ENCODE peak calls at places on chromosomes 1 and 21, in eight cellular contexts. One of them, this sample, is unnamed.

GRCh38 chr1:201912832-201913231 is 24.1 kb downstream of the SHISA4 start:
- DNase-seq in hepatocyte: peak; percentile 36
- DNase-seq in transverse colon: peak; percentile 38
- DNase-seq in CD8-positive, alpha-beta T cell: no peak
- DNase-seq in cardiac muscle cell: peak; percentile 63
- DNase-seq in IMR-90: peak; percentile 73
- DNase-seq in kidney: no peak
- DNase-seq in SK-N-SH: no peak
- DNase-seq in this sample: no peak

GRCh38 chr1:113508364-113509164 is 118.2 kb downstream of the MAGI3 start:
- DNase-seq in transverse colon: no peak
- DNase-seq in cardiac muscle cell: no peak
- DNase-seq in kidney: no peak
- DNase-seq in SK-N-SH: peak; percentile 37
- DNase-seq in CD8-positive, alpha-beta T cell: no peak
- DNase-seq in hepatocyte: peak; percentile 25
- DNase-seq in IMR-90: no peak
- DNase-seq in this sample: no peak

GRCh38 chr1:85581138-85581801 is 709 bp downstream of the CCN1 start:
- DNase-seq in CD8-positive, alpha-beta T cell: no peak
- DNase-seq in cardiac muscle cell: peak; percentile 89
- DNase-seq in transverse colon: peak; percentile 80
- DNase-seq in SK-N-SH: peak; percentile 75
- DNase-seq in IMR-90: peak; percentile 69
- DNase-seq in hepatocyte: peak; percentile 88
- DNase-seq in kidney: peak; percentile 92
- DNase-seq in this sample: no peak

GRCh38 chr1:67832737-67833594 is at the start of gene GNG12:
- DNase-seq in cardiac muscle cell: peak; percentile 85
- DNase-seq in transverse colon: peak; percentile 75
- DNase-seq in hepatocyte: peak; percentile 87
- DNase-seq in SK-N-SH: peak; percentile 90
- DNase-seq in CD8-positive, alpha-beta T cell: no peak
- DNase-seq in kidney: peak; percentile 92
- DNase-seq in IMR-90: peak; percentile 73
- DNase-seq in this sample: peak; percentile 86

GRCh38 chr21:25097648-25098047 is 509.6 kb downstream of the MRPL39 start:
- DNase-seq in SK-N-SH: no peak
- DNase-seq in kidney: no peak
- DNase-seq in CD8-positive, alpha-beta T cell: no peak
- DNase-seq in transverse colon: no peak
- DNase-seq in hepatocyte: no peak
- DNase-seq in cardiac muscle cell: no peak
- DNase-seq in IMR-90: no peak
- DNase-seq in this sample: no peak

GRCh38 chr1:230300322-230301301 is 125.5 kb downstream of the PGBD5 start:
- DNase-seq in hepatocyte: no peak
- DNase-seq in cardiac muscle cell: no peak
- DNase-seq in transverse colon: no peak
- DNase-seq in IMR-90: no peak
- DNase-seq in kidney: peak; percentile 39
- DNase-seq in SK-N-SH: no peak
- DNase-seq in CD8-positive, alpha-beta T cell: no peak
- DNase-seq in this sample: peak; percentile 74

GRCh38 chr1:1090424-1091343 is 16.6 kb upstream of the RNF223 start:
- DNase-seq in SK-N-SH: peak; percentile 30
- DNase-seq in CD8-positive, alpha-beta T cell: no peak
- DNase-seq in transverse colon: peak; percentile 7
- DNase-seq in kidney: peak; percentile 71
- DNase-seq in hepatocyte: no peak
- DNase-seq in cardiac muscle cell: no peak
- DNase-seq in IMR-90: no peak
- DNase-seq in this sample: no peak

GRCh38 chr1:94440088-94440487 is 21.9 kb downstream of the ABCD3 start:
- DNase-seq in IMR-90: no peak
- DNase-seq in CD8-positive, alpha-beta T cell: no peak
- DNase-seq in kidney: no peak
- DNase-seq in transverse colon: no peak
- DNase-seq in SK-N-SH: no peak
- DNase-seq in cardiac muscle cell: no peak
- DNase-seq in hepatocyte: no peak
- DNase-seq in this sample: no peak

GRCh38 chr1:64223329-64224151 is 20.1 kb downstream of the UBE2U start:
- DNase-seq in kidney: no peak
- DNase-seq in hepatocyte: peak; percentile 18
- DNase-seq in cardiac muscle cell: peak; percentile 80
- DNase-seq in transverse colon: no peak
- DNase-seq in SK-N-SH: no peak
- DNase-seq in IMR-90: peak; percentile 95
- DNase-seq in CD8-positive, alpha-beta T cell: no peak
- DNase-seq in this sample: no peak

GRCh38 chr21:15761508-15762100 is 31.8 kb downstream of the USP25 start:
- DNase-seq in kidney: no peak
- DNase-seq in hepatocyte: peak; percentile 32
- DNase-seq in transverse colon: peak; percentile 83
- DNase-seq in IMR-90: no peak
- DNase-seq in cardiac muscle cell: no peak
- DNase-seq in CD8-positive, alpha-beta T cell: no peak
- DNase-seq in SK-N-SH: no peak
- DNase-seq in this sample: peak; percentile 89

GRCh38 chr1:1540015-1540816 is at the start of gene TMEM240:
- DNase-seq in SK-N-SH: peak; percentile 95
- DNase-seq in IMR-90: peak; percentile 69
- DNase-seq in CD8-positive, alpha-beta T cell: peak; percentile 74
- DNase-seq in cardiac muscle cell: peak; percentile 89
- DNase-seq in hepatocyte: peak; percentile 89
- DNase-seq in transverse colon: peak; percentile 68
- DNase-seq in kidney: peak; percentile 93
- DNase-seq in this sample: peak; percentile 45

GRCh38 chr1:24932284-24932683 is 2.2 kb upstream of the RUNX3 start:
- DNase-seq in transverse colon: peak; percentile 64
- DNase-seq in SK-N-SH: peak; percentile 97
- DNase-seq in cardiac muscle cell: peak; percentile 25
- DNase-seq in hepatocyte: peak; percentile 77
- DNase-seq in IMR-90: no peak
- DNase-seq in kidney: no peak
- DNase-seq in CD8-positive, alpha-beta T cell: peak; percentile 78
- DNase-seq in this sample: peak; percentile 79

GRCh38 chr21:42376338-42376982 is 10.1 kb upstream of the TFF1 start:
- DNase-seq in IMR-90: no peak
- DNase-seq in kidney: peak; percentile 65
- DNase-seq in hepatocyte: no peak
- DNase-seq in CD8-positive, alpha-beta T cell: no peak
- DNase-seq in cardiac muscle cell: no peak
- DNase-seq in transverse colon: peak; percentile 65
- DNase-seq in SK-N-SH: no peak
- DNase-seq in this sample: no peak

GRCh38 chr1:91011726-91012125 is 10.1 kb downstream of the ZNF644 start:
- DNase-seq in kidney: no peak
- DNase-seq in hepatocyte: no peak
- DNase-seq in SK-N-SH: no peak
- DNase-seq in transverse colon: no peak
- DNase-seq in cardiac muscle cell: peak; percentile 78
- DNase-seq in CD8-positive, alpha-beta T cell: no peak
- DNase-seq in IMR-90: peak; percentile 68
- DNase-seq in this sample: no peak

GRCh38 chr1:216140650-216141547 is 282.3 kb downstream of the USH2A start:
- DNase-seq in CD8-positive, alpha-beta T cell: no peak
- DNase-seq in kidney: no peak
- DNase-seq in SK-N-SH: no peak
- DNase-seq in IMR-90: peak; percentile 34
- DNase-seq in cardiac muscle cell: no peak
- DNase-seq in transverse colon: no peak
- DNase-seq in hepatocyte: no peak
- DNase-seq in this sample: no peak

GRCh38 chr1:155005076-155005971 is 2.7 kb downstream of the ZBTB7B start:
- DNase-seq in SK-N-SH: no peak
- DNase-seq in kidney: no peak
- DNase-seq in hepatocyte: no peak
- DNase-seq in transverse colon: peak; percentile 86
- DNase-seq in IMR-90: no peak
- DNase-seq in CD8-positive, alpha-beta T cell: no peak
- DNase-seq in cardiac muscle cell: no peak
- DNase-seq in this sample: peak; percentile 87

GRCh38 chr21:26469789-26470188 is 103.3 kb downstream of the CYYR1 start:
- DNase-seq in CD8-positive, alpha-beta T cell: no peak
- DNase-seq in IMR-90: peak; percentile 50
- DNase-seq in hepatocyte: peak; percentile 23
- DNase-seq in kidney: no peak
- DNase-seq in transverse colon: no peak
- DNase-seq in cardiac muscle cell: peak; percentile 59
- DNase-seq in SK-N-SH: no peak
- DNase-seq in this sample: no peak

GRCh38 chr1:202376247-202376646 is 27.7 kb downstream of the PPP1R12B start:
- DNase-seq in hepatocyte: no peak
- DNase-seq in transverse colon: no peak
- DNase-seq in IMR-90: peak; percentile 52
- DNase-seq in kidney: no peak
- DNase-seq in CD8-positive, alpha-beta T cell: no peak
- DNase-seq in SK-N-SH: no peak
- DNase-seq in cardiac muscle cell: peak; percentile 45
- DNase-seq in this sample: no peak

GRCh38 chr1:78441921-78442320 is 48.9 kb upstream of the PTGFR start:
- DNase-seq in CD8-positive, alpha-beta T cell: no peak
- DNase-seq in hepatocyte: no peak
- DNase-seq in IMR-90: peak; percentile 27
- DNase-seq in transverse colon: no peak
- DNase-seq in SK-N-SH: no peak
- DNase-seq in cardiac muscle cell: no peak
- DNase-seq in kidney: no peak
- DNase-seq in this sample: no peak

GRCh38 chr1:83900530-83900929 is 98.4 kb downstream of the TTLL7 start:
- DNase-seq in IMR-90: peak; percentile 53
- DNase-seq in CD8-positive, alpha-beta T cell: no peak
- DNase-seq in hepatocyte: no peak
- DNase-seq in cardiac muscle cell: peak; percentile 65
- DNase-seq in SK-N-SH: no peak
- DNase-seq in kidney: no peak
- DNase-seq in transverse colon: no peak
- DNase-seq in this sample: no peak

DNA sequence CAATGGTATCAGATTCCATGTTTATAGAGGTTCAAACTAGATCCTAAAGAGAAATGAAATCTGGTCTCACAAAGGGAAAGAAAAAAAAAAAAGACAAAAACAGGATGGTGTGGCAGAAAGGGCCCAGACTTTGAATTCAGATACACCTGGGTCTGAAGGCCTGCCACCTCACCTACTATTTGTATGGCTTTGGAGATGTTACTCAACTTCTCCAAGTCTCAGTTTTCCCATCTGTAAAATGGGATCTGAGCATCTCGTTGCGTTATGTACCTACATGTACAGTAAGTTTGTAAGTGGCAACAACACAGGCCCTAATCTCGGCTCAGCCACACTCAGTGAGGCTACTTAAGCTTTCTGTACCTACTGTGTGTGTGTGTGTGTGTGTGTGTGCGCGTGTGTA is 147.5 kb upstream of the FGGY start:
- DNase-seq in transverse colon: no peak
- DNase-seq in SK-N-SH: no peak
- DNase-seq in kidney: no peak
- DNase-seq in IMR-90: no peak
- DNase-seq in hepatocyte: no peak
- DNase-seq in cardiac muscle cell: no peak
- DNase-seq in CD8-positive, alpha-beta T cell: no peak
- DNase-seq in this sample: no peak
- TF ChIP-seq CTCF in transverse colon: no peak
- TF ChIP-seq CTCF in SK-N-SH: no peak
- TF ChIP-seq CTCF in kidney: no peak
- TF ChIP-seq CTCF in IMR-90: no peak
- TF ChIP-seq CTCF in hepatocyte: no peak
- TF ChIP-seq CTCF in cardiac muscle cell: no peak
- TF ChIP-seq CTCF in CD8-positive, alpha-beta T cell: no peak
- TF ChIP-seq CTCF in this sample: no peak

DNA sequence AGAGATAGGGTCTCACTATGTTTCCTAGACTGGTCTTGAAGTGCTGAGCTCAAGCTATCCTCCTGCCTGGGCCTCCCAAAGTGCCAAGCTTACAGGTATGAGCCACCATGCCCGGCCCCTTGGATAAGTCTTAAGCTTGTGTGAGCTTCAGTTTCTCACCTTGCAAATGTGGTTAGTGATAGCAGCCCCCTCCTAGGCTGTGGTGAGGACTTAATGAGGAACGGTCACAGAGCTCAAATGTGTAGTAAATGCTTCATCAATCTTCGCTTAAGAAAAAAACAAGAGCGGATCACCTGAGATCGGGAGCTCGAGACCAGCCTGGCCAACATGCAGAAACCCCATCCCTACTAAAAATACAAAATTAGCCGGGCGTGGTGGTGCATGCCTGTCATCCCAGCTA is 3.0 kb downstream of the CNR2 start:
- DNase-seq in transverse colon: no peak
- DNase-seq in SK-N-SH: no peak
- DNase-seq in IMR-90: no peak
- DNase-seq in kidney: no peak
- DNase-seq in hepatocyte: no peak
- DNase-seq in cardiac muscle cell: no peak
- DNase-seq in CD8-positive, alpha-beta T cell: no peak
- DNase-seq in this sample: no peak
- H3K27ac ChIP-seq in transverse colon: no peak overlapping the region
- H3K27ac ChIP-seq in SK-N-SH: no peak overlapping the region
- H3K27ac ChIP-seq in IMR-90: no peak overlapping the region
- H3K27ac ChIP-seq in kidney: no peak overlapping the region
- H3K27ac ChIP-seq in hepatocyte: no peak overlapping the region
- H3K27ac ChIP-seq in cardiac muscle cell: no peak overlapping the region
- H3K27ac ChIP-seq in CD8-positive, alpha-beta T cell: no peak overlapping the region
- H3K27ac ChIP-seq in this sample: peak overlapping the region; percentile 83

GRCh38 chr21:32457360-32457840 is 44.9 kb downstream of the EVA1C start:
- DNase-seq in IMR-90: peak; percentile 16
- DNase-seq in SK-N-SH: peak; percentile 37
- DNase-seq in hepatocyte: peak; percentile 53
- DNase-seq in transverse colon: peak; percentile 82
- DNase-seq in CD8-positive, alpha-beta T cell: no peak
- DNase-seq in cardiac muscle cell: peak; percentile 47
- DNase-seq in kidney: peak; percentile 86
- DNase-seq in this sample: peak; percentile 62
- TF ChIP-seq CTCF in IMR-90: peak; percentile 2
- TF ChIP-seq CTCF in SK-N-SH: peak; percentile 21
- TF ChIP-seq CTCF in hepatocyte: peak; percentile 5
- TF ChIP-seq CTCF in transverse colon: no peak
- TF ChIP-seq CTCF in CD8-positive, alpha-beta T cell: no peak
- TF ChIP-seq CTCF in cardiac muscle cell: no peak
- TF ChIP-seq CTCF in kidney: no peak
- TF ChIP-seq CTCF in this sample: no peak

DNA sequence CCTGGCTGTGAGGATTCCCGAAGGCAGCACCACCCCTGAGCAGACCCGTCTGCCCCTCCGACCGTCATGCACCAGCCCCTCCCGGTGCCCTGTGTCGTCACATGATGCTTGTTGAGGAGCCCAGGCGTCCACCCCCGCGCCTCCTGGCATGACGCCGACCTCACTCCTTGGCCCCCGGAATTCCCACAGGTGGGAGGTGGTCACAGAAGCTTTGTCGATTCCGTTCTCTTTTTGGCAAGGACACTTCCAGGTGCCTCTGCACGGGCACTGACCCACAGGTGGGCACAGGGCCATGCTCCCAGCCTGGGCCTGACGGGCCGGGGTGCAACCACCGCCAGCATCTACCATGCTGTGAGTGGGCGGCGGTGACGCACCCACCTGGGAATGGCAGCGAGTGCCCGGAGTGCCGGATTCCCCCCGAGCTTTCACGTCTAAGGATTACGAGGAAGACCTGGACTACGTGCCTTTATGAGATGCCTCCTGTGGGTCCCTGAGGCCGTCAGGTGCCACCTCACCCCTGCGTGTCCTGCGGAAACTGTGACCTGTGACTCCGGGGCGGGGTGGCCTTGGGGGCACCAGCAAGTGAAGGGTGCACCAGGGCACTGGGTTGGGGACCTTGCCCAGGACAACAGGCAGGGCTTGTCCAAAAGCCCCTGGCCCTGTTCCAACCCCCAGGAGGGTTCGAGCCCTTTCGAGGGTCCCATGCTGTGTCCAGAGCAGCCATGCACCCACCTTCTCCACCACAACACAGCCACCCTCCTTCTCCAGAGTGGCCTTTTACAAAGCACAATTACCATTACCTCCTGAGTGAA is 31.4 kb upstream of the COL6A1 start:
- DNase-seq in SK-N-SH: peak; percentile 23
- DNase-seq in CD8-positive, alpha-beta T cell: no peak
- DNase-seq in transverse colon: no peak
- DNase-seq in IMR-90: no peak
- DNase-seq in kidney: no peak
- DNase-seq in cardiac muscle cell: no peak
- DNase-seq in hepatocyte: no peak
- DNase-seq in this sample: peak; percentile 42
- H3K27ac ChIP-seq in SK-N-SH: no peak overlapping the region
- H3K27ac ChIP-seq in CD8-positive, alpha-beta T cell: no peak overlapping the region
- H3K27ac ChIP-seq in transverse colon: no peak overlapping the region
- H3K27ac ChIP-seq in IMR-90: no peak overlapping the region
- H3K27ac ChIP-seq in kidney: no peak overlapping the region
- H3K27ac ChIP-seq in cardiac muscle cell: no peak overlapping the region
- H3K27ac ChIP-seq in hepatocyte: peak overlapping the region; percentile 31
- H3K27ac ChIP-seq in this sample: no peak overlapping the region

This sample was measured in Peyer's patch.